ENCODE peak calls at places on chromosomes 2 and 18, in six cellular contexts. One of them, this sample, is unnamed.

GRCh38 chr2:30588891-30589495 is 141.9 kb downstream of the LCLAT1 start:
- DNase-seq in NCI-H524: no peak
- DNase-seq in cardiac fibroblast: peak
- DNase-seq in D721Med: no peak
- DNase-seq in H54: no peak
- DNase-seq in NCI-H69: no peak
- DNase-seq in this sample: no peak

GRCh38 chr2:149744845-149745244 is 157.3 kb upstream of the MMADHC start:
- DNase-seq in NCI-H524: no peak
- DNase-seq in cardiac fibroblast: peak
- DNase-seq in D721Med: no peak
- DNase-seq in H54: no peak
- DNase-seq in NCI-H69: no peak
- DNase-seq in this sample: peak

GRCh38 chr2:106160786-106161261 is 33.3 kb downstream of the UXS1 start:
- DNase-seq in NCI-H524: peak
- DNase-seq in cardiac fibroblast: no peak
- DNase-seq in D721Med: no peak
- DNase-seq in H54: no peak
- DNase-seq in NCI-H69: no peak
- DNase-seq in this sample: no peak

GRCh38 chr2:214810670-214811069 is 1.2 kb upstream of the BARD1 start:
- DNase-seq in NCI-H524: no peak
- DNase-seq in cardiac fibroblast: no peak
- DNase-seq in D721Med: no peak
- DNase-seq in H54: no peak
- DNase-seq in NCI-H69: peak
- DNase-seq in this sample: no peak

GRCh38 chr2:119460076-119460475 is 28.4 kb downstream of the TMEM37 start:
- DNase-seq in NCI-H524: no peak
- DNase-seq in cardiac fibroblast: no peak
- DNase-seq in D721Med: no peak
- DNase-seq in H54: no peak
- DNase-seq in NCI-H69: no peak
- DNase-seq in this sample: no peak

GRCh38 chr18:37184209-37184868 is 355.4 kb downstream of the KIAA1328 start:
- DNase-seq in NCI-H524: no peak
- DNase-seq in cardiac fibroblast: no peak
- DNase-seq in D721Med: no peak
- DNase-seq in H54: no peak
- DNase-seq in NCI-H69: peak
- DNase-seq in this sample: no peak

GRCh38 chr2:190119257-190119656 is 56.7 kb upstream of the MSTN start:
- DNase-seq in NCI-H524: no peak
- DNase-seq in cardiac fibroblast: peak
- DNase-seq in D721Med: no peak
- DNase-seq in H54: peak
- DNase-seq in NCI-H69: peak
- DNase-seq in this sample: no peak

GRCh38 chr2:118841828-118842461 is 5.5 kb downstream of the EN1 start:
- DNase-seq in NCI-H524: no peak
- DNase-seq in cardiac fibroblast: no peak
- DNase-seq in D721Med: no peak
- DNase-seq in H54: no peak
- DNase-seq in NCI-H69: no peak
- DNase-seq in this sample: no peak

GRCh38 chr2:216385478-216385877 is 13.2 kb upstream of the MARCHF4 start:
- DNase-seq in NCI-H524: no peak
- DNase-seq in cardiac fibroblast: no peak
- DNase-seq in D721Med: no peak
- DNase-seq in H54: no peak
- DNase-seq in NCI-H69: no peak
- DNase-seq in this sample: no peak

GRCh38 chr2:79876430-79876829 is 363.6 kb downstream of the CTNNA2 start:
- DNase-seq in NCI-H524: peak
- DNase-seq in cardiac fibroblast: no peak
- DNase-seq in D721Med: no peak
- DNase-seq in H54: no peak
- DNase-seq in NCI-H69: peak
- DNase-seq in this sample: peak

GRCh38 chr2:120497261-120497977 is 151.5 kb downstream of the INHBB start:
- DNase-seq in NCI-H524: no peak
- DNase-seq in cardiac fibroblast: no peak
- DNase-seq in D721Med: no peak
- DNase-seq in H54: no peak
- DNase-seq in NCI-H69: no peak
- DNase-seq in this sample: no peak

GRCh38 chr2:60553992-60554648 is 666 bp upstream of the BCL11A start:
- DNase-seq in NCI-H524: peak
- DNase-seq in cardiac fibroblast: no peak
- DNase-seq in D721Med: no peak
- DNase-seq in H54: no peak
- DNase-seq in NCI-H69: peak
- DNase-seq in this sample: peak

GRCh38 chr18:45084207-45084606 is 403.5 kb downstream of the SETBP1 start:
- DNase-seq in NCI-H524: no peak
- DNase-seq in cardiac fibroblast: no peak
- DNase-seq in D721Med: no peak
- DNase-seq in H54: no peak
- DNase-seq in NCI-H69: peak
- DNase-seq in this sample: peak

GRCh38 chr2:115163572-115163971 is 721.1 kb downstream of the DPP10 start:
- DNase-seq in NCI-H524: peak
- DNase-seq in cardiac fibroblast: no peak
- DNase-seq in D721Med: no peak
- DNase-seq in H54: no peak
- DNase-seq in NCI-H69: peak
- DNase-seq in this sample: no peak

GRCh38 chr18:79442508-79443221 is 46.9 kb downstream of the NFATC1 start:
- DNase-seq in NCI-H524: no peak
- DNase-seq in cardiac fibroblast: peak
- DNase-seq in D721Med: no peak
- DNase-seq in H54: no peak
- DNase-seq in NCI-H69: no peak
- DNase-seq in this sample: peak

GRCh38 chr2:159484537-159484936 is 131.8 kb downstream of the BAZ2B start:
- DNase-seq in NCI-H524: no peak
- DNase-seq in cardiac fibroblast: no peak
- DNase-seq in D721Med: no peak
- DNase-seq in H54: no peak
- DNase-seq in NCI-H69: peak
- DNase-seq in this sample: no peak

GRCh38 chr2:186496401-186496800 is 10.3 kb downstream of the ZC3H15 start:
- DNase-seq in NCI-H524: no peak
- DNase-seq in cardiac fibroblast: no peak
- DNase-seq in D721Med: no peak
- DNase-seq in H54: no peak
- DNase-seq in NCI-H69: no peak
- DNase-seq in this sample: no peak

GRCh38 chr2:155368934-155369333 is 670.4 kb downstream of the KCNJ3 start:
- DNase-seq in NCI-H524: no peak
- DNase-seq in cardiac fibroblast: peak
- DNase-seq in D721Med: no peak
- DNase-seq in H54: no peak
- DNase-seq in NCI-H69: peak
- DNase-seq in this sample: no peak

GRCh38 chr2:62321890-62322289 is 126.0 kb downstream of the B3GNT2 start:
- DNase-seq in NCI-H524: no peak
- DNase-seq in cardiac fibroblast: no peak
- DNase-seq in D721Med: no peak
- DNase-seq in H54: no peak
- DNase-seq in NCI-H69: no peak
- DNase-seq in this sample: no peak